ENCODE peak calls at places on chromosomes 7 and 10, in six cellular contexts. One of them, this sample, is unnamed.

GRCh38 chr10:111034598-111035310 is 42.1 kb upstream of the ADRA2A start:
- DNase-seq in myocyte: peak; percentile 25
- DNase-seq in psoas muscle: no peak
- DNase-seq in NCI-H774: no peak
- DNase-seq in PC-3: no peak
- DNase-seq in T-helper 2 cell treated with Interferon-gamma antibody and Interleukin-4, amounts not matched to agents 5 μg/mL and 100 μg/mL, for 36 hours: no peak
- DNase-seq in this sample: no peak

GRCh38 chr7:16812542-16813231 is 7.9 kb upstream of the AGR2 start:
- DNase-seq in PC-3: peak; percentile 75
- DNase-seq in NCI-H774: no peak
- DNase-seq in psoas muscle: no peak
- DNase-seq in myocyte: no peak
- DNase-seq in T-helper 2 cell treated with Interferon-gamma antibody and Interleukin-4, amounts not matched to agents 5 μg/mL and 100 μg/mL, for 36 hours: no peak
- DNase-seq in this sample: no peak

GRCh38 chr10:46283945-46284285 is 2.9 kb upstream of the ANTXRL start:
- DNase-seq in psoas muscle: no peak
- DNase-seq in NCI-H774: no peak
- DNase-seq in PC-3: no peak
- DNase-seq in T-helper 2 cell treated with Interferon-gamma antibody and Interleukin-4, amounts not matched to agents 5 μg/mL and 100 μg/mL, for 36 hours: no peak
- DNase-seq in myocyte: no peak
- DNase-seq in this sample: no peak

GRCh38 chr7:100720645-100721504 is 607 bp downstream of the EPO start:
- DNase-seq in T-helper 2 cell treated with Interferon-gamma antibody and Interleukin-4, amounts not matched to agents 5 μg/mL and 100 μg/mL, for 36 hours: no peak
- DNase-seq in myocyte: no peak
- DNase-seq in PC-3: no peak
- DNase-seq in psoas muscle: no peak
- DNase-seq in NCI-H774: no peak
- DNase-seq in this sample: no peak

GRCh38 chr7:55550010-55550409 is 22.3 kb downstream of the VOPP1 start:
- DNase-seq in psoas muscle: no peak
- DNase-seq in PC-3: peak; percentile 82
- DNase-seq in myocyte: no peak
- DNase-seq in T-helper 2 cell treated with Interferon-gamma antibody and Interleukin-4, amounts not matched to agents 5 μg/mL and 100 μg/mL, for 36 hours: no peak
- DNase-seq in NCI-H774: peak; percentile 43
- DNase-seq in this sample: no peak

GRCh38 chr7:150324366-150324961 is 1.1 kb upstream of the ACTR3C start:
- DNase-seq in myocyte: peak; percentile 7
- DNase-seq in NCI-H774: no peak
- DNase-seq in psoas muscle: no peak
- DNase-seq in PC-3: no peak
- DNase-seq in T-helper 2 cell treated with Interferon-gamma antibody and Interleukin-4, amounts not matched to agents 5 μg/mL and 100 μg/mL, for 36 hours: no peak
- DNase-seq in this sample: no peak

GRCh38 chr7:131020759-131021219 is 286.8 kb upstream of the KLF14 start:
- DNase-seq in NCI-H774: no peak
- DNase-seq in myocyte: no peak
- DNase-seq in PC-3: no peak
- DNase-seq in psoas muscle: no peak
- DNase-seq in T-helper 2 cell treated with Interferon-gamma antibody and Interleukin-4, amounts not matched to agents 5 μg/mL and 100 μg/mL, for 36 hours: no peak
- DNase-seq in this sample: no peak

GRCh38 chr7:4683884-4684565 is 1.9 kb downstream of the FOXK1 start:
- DNase-seq in myocyte: peak; percentile 57
- DNase-seq in PC-3: peak; percentile 68
- DNase-seq in NCI-H774: no peak
- DNase-seq in T-helper 2 cell treated with Interferon-gamma antibody and Interleukin-4, amounts not matched to agents 5 μg/mL and 100 μg/mL, for 36 hours: peak; percentile 41
- DNase-seq in psoas muscle: peak; percentile 58
- DNase-seq in this sample: peak; percentile 26

GRCh38 chr7:27107391-27107900 is 5.0 kb upstream of the HOXA2 start:
- DNase-seq in T-helper 2 cell treated with Interferon-gamma antibody and Interleukin-4, amounts not matched to agents 5 μg/mL and 100 μg/mL, for 36 hours: no peak
- DNase-seq in myocyte: no peak
- DNase-seq in PC-3: no peak
- DNase-seq in NCI-H774: no peak
- DNase-seq in psoas muscle: no peak
- DNase-seq in this sample: no peak

GRCh38 chr7:110623436-110623835 is 467.5 kb upstream of the LRRN3 start:
- DNase-seq in NCI-H774: no peak
- DNase-seq in PC-3: no peak
- DNase-seq in psoas muscle: no peak
- DNase-seq in T-helper 2 cell treated with Interferon-gamma antibody and Interleukin-4, amounts not matched to agents 5 μg/mL and 100 μg/mL, for 36 hours: no peak
- DNase-seq in myocyte: no peak
- DNase-seq in this sample: no peak

GRCh38 chr10:50600831-50601466 is 22.8 kb downstream of the SGMS1 start:
- DNase-seq in PC-3: peak; percentile 83
- DNase-seq in myocyte: no peak
- DNase-seq in psoas muscle: no peak
- DNase-seq in T-helper 2 cell treated with Interferon-gamma antibody and Interleukin-4, amounts not matched to agents 5 μg/mL and 100 μg/mL, for 36 hours: no peak
- DNase-seq in NCI-H774: no peak
- DNase-seq in this sample: no peak

GRCh38 chr7:66047426-66047825 is 28.2 kb upstream of the ASL start:
- DNase-seq in T-helper 2 cell treated with Interferon-gamma antibody and Interleukin-4, amounts not matched to agents 5 μg/mL and 100 μg/mL, for 36 hours: no peak
- DNase-seq in myocyte: peak; percentile 93
- DNase-seq in NCI-H774: no peak
- DNase-seq in PC-3: peak; percentile 93
- DNase-seq in psoas muscle: peak; percentile 34
- DNase-seq in this sample: peak; percentile 59

GRCh38 chr7:140605337-140605736 is 35.3 kb downstream of the DENND2A start:
- DNase-seq in psoas muscle: no peak
- DNase-seq in PC-3: peak; percentile 85
- DNase-seq in myocyte: no peak
- DNase-seq in T-helper 2 cell treated with Interferon-gamma antibody and Interleukin-4, amounts not matched to agents 5 μg/mL and 100 μg/mL, for 36 hours: no peak
- DNase-seq in NCI-H774: no peak
- DNase-seq in this sample: no peak

GRCh38 chr7:19294629-19295028 is 149.4 kb upstream of the FERD3L start:
- DNase-seq in NCI-H774: no peak
- DNase-seq in T-helper 2 cell treated with Interferon-gamma antibody and Interleukin-4, amounts not matched to agents 5 μg/mL and 100 μg/mL, for 36 hours: no peak
- DNase-seq in psoas muscle: no peak
- DNase-seq in PC-3: peak; percentile 87
- DNase-seq in myocyte: peak; percentile 55
- DNase-seq in this sample: peak; percentile 51

GRCh38 chr10:72753760-72754231 is 61.9 kb downstream of the MCU start:
- DNase-seq in psoas muscle: no peak
- DNase-seq in T-helper 2 cell treated with Interferon-gamma antibody and Interleukin-4, amounts not matched to agents 5 μg/mL and 100 μg/mL, for 36 hours: no peak
- DNase-seq in NCI-H774: no peak
- DNase-seq in PC-3: no peak
- DNase-seq in myocyte: no peak
- DNase-seq in this sample: no peak

GRCh38 chr10:121310151-121310711 is 288.0 kb downstream of the FGFR2 start:
- DNase-seq in PC-3: no peak
- DNase-seq in T-helper 2 cell treated with Interferon-gamma antibody and Interleukin-4, amounts not matched to agents 5 μg/mL and 100 μg/mL, for 36 hours: no peak
- DNase-seq in myocyte: peak; percentile 93
- DNase-seq in NCI-H774: peak; percentile 0
- DNase-seq in psoas muscle: no peak
- DNase-seq in this sample: peak; percentile 100

GRCh38 chr7:87375647-87376435 is 30.4 kb downstream of the CROT start:
- DNase-seq in myocyte: no peak
- DNase-seq in psoas muscle: no peak
- DNase-seq in NCI-H774: no peak
- DNase-seq in PC-3: peak; percentile 17
- DNase-seq in T-helper 2 cell treated with Interferon-gamma antibody and Interleukin-4, amounts not matched to agents 5 μg/mL and 100 μg/mL, for 36 hours: no peak
- DNase-seq in this sample: no peak

GRCh38 chr7:37440738-37441404 is 7.8 kb downstream of the ELMO1 start:
- DNase-seq in psoas muscle: no peak
- DNase-seq in NCI-H774: no peak
- DNase-seq in myocyte: no peak
- DNase-seq in T-helper 2 cell treated with Interferon-gamma antibody and Interleukin-4, amounts not matched to agents 5 μg/mL and 100 μg/mL, for 36 hours: peak; percentile 44
- DNase-seq in PC-3: no peak
- DNase-seq in this sample: no peak

GRCh38 chr7:140494877-140495276 is 15.6 kb upstream of the MKRN1 start:
- DNase-seq in psoas muscle: no peak
- DNase-seq in T-helper 2 cell treated with Interferon-gamma antibody and Interleukin-4, amounts not matched to agents 5 μg/mL and 100 μg/mL, for 36 hours: no peak
- DNase-seq in myocyte: no peak
- DNase-seq in PC-3: no peak
- DNase-seq in NCI-H774: no peak
- DNase-seq in this sample: no peak

GRCh38 chr10:72013202-72013945 is 49.2 kb downstream of the CHST3 start:
- DNase-seq in T-helper 2 cell treated with Interferon-gamma antibody and Interleukin-4, amounts not matched to agents 5 μg/mL and 100 μg/mL, for 36 hours: no peak
- DNase-seq in PC-3: no peak
- DNase-seq in myocyte: no peak
- DNase-seq in NCI-H774: peak; percentile 19
- DNase-seq in psoas muscle: peak; percentile 44
- DNase-seq in this sample: no peak

GRCh38 chr10:20622522-20623270 is 274.4 kb downstream of the NEBL start:
- DNase-seq in myocyte: peak; percentile 51
- DNase-seq in T-helper 2 cell treated with Interferon-gamma antibody and Interleukin-4, amounts not matched to agents 5 μg/mL and 100 μg/mL, for 36 hours: no peak
- DNase-seq in NCI-H774: peak; percentile 34
- DNase-seq in PC-3: peak; percentile 87
- DNase-seq in psoas muscle: no peak
- DNase-seq in this sample: peak; percentile 38